ENCODE peak calls at places on chromosomes 13 and 19, in nine cellular contexts. One of them, this sample, is unnamed.

GRCh38 chr13:52845766-52846566 is 2.5 kb downstream of the PCDH8 start:
- DNase-seq in mucosa of descending colon: peak; percentile 67
- DNase-seq in retinal pigment epithelial cell: no peak
- DNase-seq in cardiac muscle cell: peak; percentile 36
- DNase-seq in tibial artery: no peak
- DNase-seq in heart left ventricle: peak; percentile 59
- DNase-seq in DND-41: no peak
- DNase-seq in foreskin fibroblast: peak; percentile 10
- DNase-seq in spleen: peak; percentile 74
- DNase-seq in this sample: no peak

GRCh38 chr19:17214531-17215124 is 529 bp upstream of the USE1 start:
- DNase-seq in mucosa of descending colon: no peak
- DNase-seq in retinal pigment epithelial cell: no peak
- DNase-seq in cardiac muscle cell: no peak
- DNase-seq in tibial artery: no peak
- DNase-seq in heart left ventricle: no peak
- DNase-seq in DND-41: no peak
- DNase-seq in foreskin fibroblast: no peak
- DNase-seq in spleen: peak; percentile 75
- DNase-seq in this sample: no peak

GRCh38 chr13:98142427-98143156 is at the start of gene FARP1:
- DNase-seq in mucosa of descending colon: peak; percentile 82
- DNase-seq in retinal pigment epithelial cell: no peak
- DNase-seq in cardiac muscle cell: peak; percentile 91
- DNase-seq in tibial artery: peak; percentile 88
- DNase-seq in heart left ventricle: peak; percentile 84
- DNase-seq in DND-41: no peak
- DNase-seq in foreskin fibroblast: peak; percentile 88
- DNase-seq in spleen: peak; percentile 86
- DNase-seq in this sample: no peak

GRCh38 chr19:1936430-1936829 is 4.5 kb upstream of the CSNK1G2 start:
- DNase-seq in mucosa of descending colon: no peak
- DNase-seq in retinal pigment epithelial cell: no peak
- DNase-seq in cardiac muscle cell: no peak
- DNase-seq in tibial artery: no peak
- DNase-seq in heart left ventricle: no peak
- DNase-seq in DND-41: no peak
- DNase-seq in foreskin fibroblast: no peak
- DNase-seq in spleen: no peak
- DNase-seq in this sample: no peak

GRCh38 chr19:41457241-41457640 is 14.3 kb downstream of the ERICH4 start:
- DNase-seq in mucosa of descending colon: no peak
- DNase-seq in retinal pigment epithelial cell: no peak
- DNase-seq in cardiac muscle cell: no peak
- DNase-seq in tibial artery: no peak
- DNase-seq in heart left ventricle: no peak
- DNase-seq in DND-41: no peak
- DNase-seq in foreskin fibroblast: no peak
- DNase-seq in spleen: no peak
- DNase-seq in this sample: no peak

GRCh38 chr19:33673258-33673875 is 51.6 kb downstream of the CHST8 start:
- DNase-seq in mucosa of descending colon: no peak
- DNase-seq in retinal pigment epithelial cell: no peak
- DNase-seq in cardiac muscle cell: no peak
- DNase-seq in tibial artery: no peak
- DNase-seq in heart left ventricle: peak; percentile 25
- DNase-seq in DND-41: no peak
- DNase-seq in foreskin fibroblast: no peak
- DNase-seq in spleen: peak; percentile 33
- DNase-seq in this sample: no peak

GRCh38 chr13:75222031-75222430 is 259.9 kb downstream of the TBC1D4 start:
- DNase-seq in mucosa of descending colon: no peak
- DNase-seq in retinal pigment epithelial cell: peak; percentile 46
- DNase-seq in cardiac muscle cell: no peak
- DNase-seq in tibial artery: no peak
- DNase-seq in heart left ventricle: no peak
- DNase-seq in DND-41: no peak
- DNase-seq in foreskin fibroblast: peak; percentile 79
- DNase-seq in spleen: no peak
- DNase-seq in this sample: peak; percentile 41

GRCh38 chr13:57424379-57424778 is 207.2 kb upstream of the PCDH17 start:
- DNase-seq in mucosa of descending colon: no peak
- DNase-seq in retinal pigment epithelial cell: no peak
- DNase-seq in cardiac muscle cell: no peak
- DNase-seq in tibial artery: no peak
- DNase-seq in heart left ventricle: no peak
- DNase-seq in DND-41: no peak
- DNase-seq in foreskin fibroblast: no peak
- DNase-seq in spleen: no peak
- DNase-seq in this sample: no peak

GRCh38 chr13:43346427-43346826 is 323.0 kb downstream of the DNAJC15 start:
- DNase-seq in mucosa of descending colon: no peak
- DNase-seq in retinal pigment epithelial cell: no peak
- DNase-seq in cardiac muscle cell: peak; percentile 84
- DNase-seq in tibial artery: no peak
- DNase-seq in heart left ventricle: no peak
- DNase-seq in DND-41: no peak
- DNase-seq in foreskin fibroblast: no peak
- DNase-seq in spleen: no peak
- DNase-seq in this sample: no peak

GRCh38 chr19:29542776-29543175 is 17.0 kb downstream of the VSTM2B start:
- DNase-seq in mucosa of descending colon: no peak
- DNase-seq in retinal pigment epithelial cell: no peak
- DNase-seq in cardiac muscle cell: no peak
- DNase-seq in tibial artery: peak; percentile 7
- DNase-seq in heart left ventricle: no peak
- DNase-seq in DND-41: no peak
- DNase-seq in foreskin fibroblast: no peak
- DNase-seq in spleen: peak; percentile 29
- DNase-seq in this sample: no peak

GRCh38 chr19:18594096-18594823 is 5.7 kb downstream of the REX1BD start:
- DNase-seq in mucosa of descending colon: peak; percentile 80
- DNase-seq in retinal pigment epithelial cell: peak; percentile 34
- DNase-seq in cardiac muscle cell: peak; percentile 92
- DNase-seq in tibial artery: peak; percentile 86
- DNase-seq in heart left ventricle: peak; percentile 87
- DNase-seq in DND-41: peak; percentile 81
- DNase-seq in foreskin fibroblast: peak; percentile 92
- DNase-seq in spleen: peak; percentile 93
- DNase-seq in this sample: peak; percentile 50

GRCh38 chr13:90717451-90717936 is 630.0 kb upstream of the MIR17HG start:
- DNase-seq in mucosa of descending colon: no peak
- DNase-seq in retinal pigment epithelial cell: peak; percentile 93
- DNase-seq in cardiac muscle cell: peak; percentile 4
- DNase-seq in tibial artery: no peak
- DNase-seq in heart left ventricle: no peak
- DNase-seq in DND-41: no peak
- DNase-seq in foreskin fibroblast: peak; percentile 40
- DNase-seq in spleen: no peak
- DNase-seq in this sample: peak; percentile 93

GRCh38 chr19:2135474-2136402 is 15.6 kb downstream of the AP3D1 start:
- DNase-seq in mucosa of descending colon: no peak
- DNase-seq in retinal pigment epithelial cell: no peak
- DNase-seq in cardiac muscle cell: no peak
- DNase-seq in tibial artery: no peak
- DNase-seq in heart left ventricle: no peak
- DNase-seq in DND-41: no peak
- DNase-seq in foreskin fibroblast: no peak
- DNase-seq in spleen: no peak
- DNase-seq in this sample: no peak

GRCh38 chr19:28239270-28239669 is 973.7 kb downstream of the UQCRFS1 start:
- DNase-seq in mucosa of descending colon: no peak
- DNase-seq in retinal pigment epithelial cell: no peak
- DNase-seq in cardiac muscle cell: peak; percentile 67
- DNase-seq in tibial artery: no peak
- DNase-seq in heart left ventricle: no peak
- DNase-seq in DND-41: peak; percentile 12
- DNase-seq in foreskin fibroblast: no peak
- DNase-seq in spleen: no peak
- DNase-seq in this sample: no peak

GRCh38 chr13:37747071-37747612 is 122.4 kb downstream of the TRPC4 start:
- DNase-seq in mucosa of descending colon: no peak
- DNase-seq in retinal pigment epithelial cell: peak; percentile 83
- DNase-seq in cardiac muscle cell: no peak
- DNase-seq in tibial artery: no peak
- DNase-seq in heart left ventricle: no peak
- DNase-seq in DND-41: no peak
- DNase-seq in foreskin fibroblast: peak; percentile 84
- DNase-seq in spleen: no peak
- DNase-seq in this sample: peak; percentile 51

GRCh38 chr13:28473044-28473443 is 21.9 kb downstream of the FLT1 start:
- DNase-seq in mucosa of descending colon: no peak
- DNase-seq in retinal pigment epithelial cell: no peak
- DNase-seq in cardiac muscle cell: no peak
- DNase-seq in tibial artery: no peak
- DNase-seq in heart left ventricle: no peak
- DNase-seq in DND-41: no peak
- DNase-seq in foreskin fibroblast: no peak
- DNase-seq in spleen: no peak
- DNase-seq in this sample: no peak

GRCh38 chr13:30874111-30874510 is 32.0 kb upstream of the MEDAG start:
- DNase-seq in mucosa of descending colon: no peak
- DNase-seq in retinal pigment epithelial cell: no peak
- DNase-seq in cardiac muscle cell: no peak
- DNase-seq in tibial artery: no peak
- DNase-seq in heart left ventricle: no peak
- DNase-seq in DND-41: no peak
- DNase-seq in foreskin fibroblast: no peak
- DNase-seq in spleen: no peak
- DNase-seq in this sample: no peak

DNA sequence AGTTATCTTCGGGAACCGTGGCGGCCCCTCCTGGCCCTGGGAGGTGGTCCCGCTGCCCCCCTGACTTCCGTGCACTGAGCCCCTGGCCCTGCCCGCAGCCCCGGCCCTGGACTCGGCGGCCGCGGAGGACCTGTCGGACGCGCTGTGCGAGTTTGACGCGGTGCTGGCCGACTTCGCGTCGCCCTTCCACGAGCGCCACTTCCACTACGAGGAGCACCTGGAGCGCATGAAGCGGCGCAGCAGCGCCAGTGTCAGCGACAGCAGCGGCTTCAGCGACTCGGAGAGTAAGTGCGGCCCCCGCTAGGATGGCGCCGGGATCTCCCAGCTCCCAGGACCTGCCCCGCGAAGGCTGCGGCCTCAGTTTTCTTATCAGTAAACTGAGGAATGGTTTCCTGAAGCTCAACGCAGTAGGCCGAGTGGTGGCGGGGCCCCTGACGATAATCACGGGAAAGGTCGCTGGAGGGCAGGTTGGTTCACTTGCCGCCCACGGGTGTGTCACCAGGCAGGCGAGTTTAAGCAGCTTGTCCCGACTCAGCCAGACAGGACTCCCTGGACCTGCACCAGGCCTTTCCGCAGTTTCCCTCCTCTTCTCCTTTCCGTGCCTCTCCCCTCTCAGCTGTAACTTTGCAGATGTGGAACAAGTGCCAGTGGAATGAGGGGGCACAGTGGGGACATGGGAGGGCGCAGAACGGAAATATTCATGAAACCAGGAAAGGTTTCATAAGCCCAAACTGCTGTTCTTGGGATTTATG is 1.0 kb downstream of the RGCC start:
- DNase-seq in mucosa of descending colon: peak; percentile 72
- DNase-seq in retinal pigment epithelial cell: no peak
- DNase-seq in cardiac muscle cell: peak; percentile 45
- DNase-seq in tibial artery: no peak
- DNase-seq in heart left ventricle: peak; percentile 70
- DNase-seq in DND-41: no peak
- DNase-seq in foreskin fibroblast: peak; percentile 59
- DNase-seq in spleen: peak; percentile 91
- DNase-seq in this sample: no peak
- H3K4me3 ChIP-seq in mucosa of descending colon: peak overlapping the region; percentile 28
- H3K4me3 ChIP-seq in retinal pigment epithelial cell: peak overlapping the region; percentile 50
- H3K4me3 ChIP-seq in cardiac muscle cell: peak overlapping the region; percentile 50
- H3K4me3 ChIP-seq in tibial artery: peak overlapping the region; percentile 60
- H3K4me3 ChIP-seq in heart left ventricle: peak overlapping the region; percentile 67
- H3K4me3 ChIP-seq in DND-41: no peak overlapping the region
- H3K4me3 ChIP-seq in foreskin fibroblast: peak overlapping the region; percentile 68
- H3K4me3 ChIP-seq in spleen: peak overlapping the region; percentile 72
- H3K4me3 ChIP-seq in this sample: peak overlapping the region; percentile 61

GRCh38 chr13:107927557-107927956 is 287.8 kb downstream of the LIG4 start:
- DNase-seq in mucosa of descending colon: no peak
- DNase-seq in retinal pigment epithelial cell: no peak
- DNase-seq in cardiac muscle cell: no peak
- DNase-seq in tibial artery: no peak
- DNase-seq in heart left ventricle: no peak
- DNase-seq in DND-41: no peak
- DNase-seq in foreskin fibroblast: no peak
- DNase-seq in spleen: no peak
- DNase-seq in this sample: no peak
- TF ChIP-seq CTCF in mucosa of descending colon: no peak
- TF ChIP-seq CTCF in retinal pigment epithelial cell: no peak
- TF ChIP-seq CTCF in cardiac muscle cell: no peak
- TF ChIP-seq CTCF in tibial artery: no peak
- TF ChIP-seq CTCF in heart left ventricle: no peak
- TF ChIP-seq CTCF in DND-41: no peak
- TF ChIP-seq CTCF in foreskin fibroblast: no peak
- TF ChIP-seq CTCF in spleen: no peak
- TF ChIP-seq CTCF in this sample: no peak

GRCh38 chr13:109959903-109960302 is 173.5 kb upstream of the IRS2 start:
- DNase-seq in mucosa of descending colon: no peak
- DNase-seq in retinal pigment epithelial cell: no peak
- DNase-seq in cardiac muscle cell: no peak
- DNase-seq in tibial artery: no peak
- DNase-seq in heart left ventricle: no peak
- DNase-seq in DND-41: no peak
- DNase-seq in foreskin fibroblast: no peak
- DNase-seq in spleen: no peak
- DNase-seq in this sample: no peak
- H3K4me3 ChIP-seq in mucosa of descending colon: no peak overlapping the region
- H3K4me3 ChIP-seq in retinal pigment epithelial cell: no peak overlapping the region
- H3K4me3 ChIP-seq in cardiac muscle cell: no peak overlapping the region
- H3K4me3 ChIP-seq in tibial artery: no peak overlapping the region
- H3K4me3 ChIP-seq in heart left ventricle: no peak overlapping the region
- H3K4me3 ChIP-seq in DND-41: no peak overlapping the region
- H3K4me3 ChIP-seq in foreskin fibroblast: no peak overlapping the region
- H3K4me3 ChIP-seq in spleen: no peak overlapping the region
- H3K4me3 ChIP-seq in this sample: no peak overlapping the region

DNA sequence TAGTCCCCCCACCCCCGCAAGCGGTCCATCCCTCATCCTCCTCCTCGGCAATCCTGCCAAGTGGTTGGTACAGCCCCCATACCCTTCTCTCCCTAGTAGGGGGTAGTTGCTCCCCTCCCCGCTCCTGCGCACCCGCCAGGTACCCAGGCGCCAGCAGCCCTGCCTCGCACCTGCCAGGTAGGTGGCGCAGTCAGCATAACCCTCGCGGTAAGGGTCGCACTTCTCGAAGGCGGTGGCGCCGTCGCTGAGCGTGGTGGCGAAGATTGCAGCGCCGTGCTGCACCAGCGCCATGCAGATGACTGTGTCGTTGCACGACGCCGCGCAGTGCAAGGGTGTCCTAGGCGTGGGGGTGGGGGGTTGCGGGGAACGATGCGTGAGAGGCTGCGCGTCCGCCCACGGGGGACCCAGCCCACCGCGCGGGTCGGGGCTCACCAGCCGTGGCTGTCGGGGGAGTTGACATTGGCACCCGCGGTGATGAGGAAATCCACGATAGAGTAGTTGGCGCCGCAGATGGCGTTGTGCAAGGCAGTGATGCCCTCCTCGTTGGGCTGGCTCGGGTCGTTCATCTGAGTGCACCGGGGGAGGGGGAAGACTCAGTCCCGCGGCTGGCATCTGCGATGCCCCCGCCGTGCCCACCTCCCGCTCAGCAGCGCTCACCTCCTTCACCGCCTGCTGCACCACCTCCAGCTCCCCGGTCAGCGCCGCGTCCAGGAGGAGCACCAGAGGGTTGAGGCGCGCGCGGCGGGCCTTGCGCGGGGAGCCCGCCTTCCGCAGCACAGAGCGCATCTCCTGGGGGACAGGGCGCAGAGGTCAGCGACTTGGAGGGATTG is 15.2 kb upstream of the ERCC2 start:
- DNase-seq in mucosa of descending colon: no peak
- DNase-seq in retinal pigment epithelial cell: no peak
- DNase-seq in cardiac muscle cell: no peak
- DNase-seq in tibial artery: no peak
- DNase-seq in heart left ventricle: no peak
- DNase-seq in DND-41: no peak
- DNase-seq in foreskin fibroblast: peak; percentile 36
- DNase-seq in spleen: no peak
- DNase-seq in this sample: no peak
- TF ChIP-seq CTCF in mucosa of descending colon: no peak
- TF ChIP-seq CTCF in retinal pigment epithelial cell: no peak
- TF ChIP-seq CTCF in cardiac muscle cell: no peak
- TF ChIP-seq CTCF in tibial artery: no peak
- TF ChIP-seq CTCF in heart left ventricle: no peak
- TF ChIP-seq CTCF in DND-41: no peak
- TF ChIP-seq CTCF in foreskin fibroblast: no peak
- TF ChIP-seq CTCF in spleen: no peak
- TF ChIP-seq CTCF in this sample: no peak